ENCODE peak calls at places on chromosomes 2 and 18, in five cellular contexts. S, F, R, L and Q are unnamed samples. For H3K9me3 and H3K4me1, the result is how much of the 10 kb centered on the place peaks cover.

GRCh38 chr2:119841550-119841949 is 81.8 kb downstream of the PTPN4 start:
- DNase-seq in S (no peak), L (no peak), F (no peak), R (no peak), Q (no peak)

GRCh38 chr2:241850544-241851324 is 8.0 kb downstream of the PDCD1 start:
- DNase-seq in S (no peak), L (no peak), R (no peak), F (no peak), Q (no peak)

GRCh38 chr2:70703900-70704549 is 64.0 kb downstream of the ADD2 start:
- DNase-seq in L (no peak), F (peak), R (no peak), S (no peak), Q (no peak)

GRCh38 chr18:42053188-42053781 is 98.3 kb downstream of the PIK3C3 start:
- DNase-seq in S (peak), F (peak), R (no peak), L (peak), Q (no peak)

GRCh38 chr2:211216221-211216620 is 659.8 kb downstream of the CPS1 start:
- DNase-seq in F (peak), S (no peak), R (no peak), L (no peak), Q (no peak)

GRCh38 chr2:42249887-42250286 is 80.7 kb downstream of the EML4 start:
- DNase-seq in L (no peak), S (no peak), F (no peak), R (no peak), Q (no peak)

GRCh38 chr2:212528106-212528856 is 10.3 kb downstream of the ERBB4 start:
- DNase-seq in R (no peak), F (peak), S (no peak), L (no peak), Q (peak)

GRCh38 chr2:9284521-9285297 is 78.1 kb downstream of the ASAP2 start:
- DNase-seq in S (no peak), R (no peak), F (no peak), L (no peak), Q (no peak)

GRCh38 chr2:37332560-37332959 is 7.9 kb upstream of the PRKD3 start:
- DNase-seq in S (no peak), L (no peak), F (no peak), R (no peak), Q (no peak)

GRCh38 chr2:183242937-183243336 is 118.7 kb downstream of the NUP35 start:
- DNase-seq in S (no peak), L (no peak), R (no peak), F (peak), Q (no peak)

GRCh38 chr2:30679416-30680088 is 127.7 kb downstream of the CAPN13 start:
- DNase-seq in S (no peak), F (peak), L (no peak), R (no peak), Q (no peak)

GRCh38 chr2:27085670-27086089 is 892 bp upstream of the KHK start:
- DNase-seq in S (peak), F (peak), L (peak), R (peak), Q (peak)

GRCh38 chr2:97910403-97911209 is 85.1 kb downstream of the TMEM131 start:
- DNase-seq in R (no peak), S (no peak), F (no peak), L (no peak), Q (no peak)

GRCh38 chr2:41907716-41908328 is 140.0 kb upstream of the PKDCC start:
- DNase-seq in F (peak), R (no peak), S (no peak), L (peak), Q (no peak)

GRCh38 chr2:95728878-95729511 is 137.2 kb downstream of the TRIM43 start:
- DNase-seq in R (peak), S (peak), L (no peak), F (peak), Q (peak)

GRCh38 chr2:25410370-25410769 is 68.6 kb upstream of the DNMT3A start:
- DNase-seq in S (no peak), L (no peak), R (no peak), F (no peak), Q (no peak)

GRCh38 chr2:28291811-28292455 is 100.7 kb upstream of the FOSL2 start:
- DNase-seq in S (no peak), R (no peak), F (no peak), L (no peak), Q (no peak)

GRCh38 chr2:169909376-169909775 is 82.1 kb downstream of the UBR3 start:
- DNase-seq in L (no peak), R (no peak), F (no peak), S (no peak), Q (no peak)

GRCh38 chr2:98727758-98728718 is 2.9 kb downstream of the MGAT4A start:
- DNase-seq in R (no peak), S (no peak), F (no peak), L (no peak), Q (no peak)

GRCh38 chr2:136966485-136966884 is 201.1 kb downstream of the THSD7B start:
- DNase-seq in S (no peak), R (no peak), F (no peak), L (no peak), Q (no peak)

GRCh38 chr2:44152865-44153264 is 15.8 kb upstream of the PPM1B start:
- DNase-seq in S (no peak), R (no peak), F (no peak), L (no peak), Q (no peak)

GRCh38 chr2:159124441-159124911 is 156.0 kb downstream of the TANC1 start:
- DNase-seq in S (peak), R (peak), L (peak), F (peak), Q (peak)

GRCh38 chr2:146874260-146874658 is 970.6 kb upstream of the ACVR2A start:
- DNase-seq in R (peak), L (no peak), S (peak), F (peak), Q (no peak)

GRCh38 chr2:237538001-237538720 is 28.2 kb upstream of the PRLH start:
- DNase-seq in S (no peak), F (no peak), L (no peak), R (no peak), Q (no peak)
- H3K9me3 ChIP-seq in S (under half), F (under half), L (under half), R (under half), Q (under half)

GRCh38 chr2:223933098-223933800 is 11.9 kb downstream of the WDFY1 start:
- DNase-seq in L (no peak), R (no peak), S (no peak), F (no peak), Q (no peak)

GRCh38 chr2:223937535-223937934 is 7.6 kb downstream of the WDFY1 start:
- DNase-seq in R (no peak), F (no peak), S (no peak), L (no peak), Q (no peak)

GRCh38 chr2:223934870-223935269 is 10.3 kb downstream of the WDFY1 start:
- DNase-seq in S (no peak), L (no peak), F (no peak), R (no peak), Q (no peak)

GRCh38 chr2:223936862-223937326 is 8.2 kb downstream of the WDFY1 start:
- DNase-seq in S (no peak), F (peak), L (no peak), R (no peak), Q (no peak)

GRCh38 chr2:223935459-223936125 is 9.5 kb downstream of the WDFY1 start:
- DNase-seq in R (no peak), L (no peak), S (no peak), F (no peak), Q (no peak)
- H3K4me1 ChIP-seq in R (under half), L (under half), S (under half), F (under half), Q (half or more)

DNA sequence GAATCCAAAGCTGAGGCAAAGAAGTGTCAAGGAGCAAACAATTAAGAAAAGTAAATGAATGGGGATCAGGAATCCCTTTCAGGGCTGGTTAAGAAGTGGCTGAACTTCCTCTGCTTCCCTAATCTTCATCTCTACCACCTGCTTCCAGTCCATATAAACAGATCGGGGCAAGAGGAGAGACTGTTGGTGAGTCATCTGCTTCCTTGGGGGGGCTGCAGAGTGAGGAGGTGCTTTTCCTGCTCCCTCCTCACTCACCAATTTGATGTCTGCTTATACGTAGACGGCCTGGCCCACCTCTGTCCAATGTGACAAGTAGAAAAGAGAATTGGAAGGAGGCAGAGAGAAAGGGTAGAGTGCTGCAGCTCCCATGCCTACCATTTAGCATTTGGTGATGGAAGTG is 68.4 kb downstream of the NAB1 start:
- DNase-seq in S (no peak), L (no peak), F (no peak), R (no peak), Q (no peak)
- H3K9me3 ChIP-seq in S (under half), L (under half), F (under half), R (under half), Q (under half)

GRCh38 chr2:8119782-8120551 is 561.9 kb upstream of the ID2 start:
- DNase-seq in F (peak), R (no peak), L (peak), S (no peak), Q (no peak)
- H3K4me1 ChIP-seq in F (under half), R (under half), L (under half), S (under half), Q (under half)

DNA sequence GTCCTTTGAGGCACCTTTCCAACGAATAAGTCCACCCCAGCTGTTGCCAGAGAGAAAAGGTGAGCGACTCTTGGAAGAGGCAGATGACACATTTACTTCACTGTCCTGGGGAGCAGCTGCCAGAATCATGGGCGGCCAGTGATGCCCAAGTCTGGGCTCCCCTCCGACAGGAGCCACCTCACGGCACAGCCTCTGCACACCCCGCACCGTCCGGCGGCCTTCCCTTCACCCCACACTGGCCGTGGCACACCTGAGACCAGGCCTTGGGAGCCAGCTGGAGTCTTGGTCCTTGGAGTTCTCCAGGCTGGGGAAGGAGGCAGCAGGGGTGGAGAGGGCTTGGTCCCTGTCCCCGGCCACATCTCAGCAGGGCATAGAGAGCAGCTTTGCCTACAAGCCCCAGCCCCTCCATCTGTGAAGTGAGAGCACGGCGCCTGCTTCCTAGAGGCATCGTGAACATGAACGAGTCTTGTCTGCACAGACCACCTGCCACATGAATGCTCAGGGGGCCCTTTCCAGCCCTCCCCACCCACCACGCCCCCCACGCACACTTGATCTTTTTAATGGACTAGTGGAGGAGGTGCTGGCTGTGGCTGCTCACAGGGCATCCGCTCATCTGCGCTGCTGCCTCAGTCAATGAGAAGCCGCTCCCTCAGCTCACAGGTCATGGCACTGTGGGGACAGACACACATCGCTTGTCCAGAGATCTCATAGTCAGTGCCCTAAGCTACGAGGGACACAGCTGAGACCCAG is 400.2 kb upstream of the MYT1L start:
- DNase-seq in F (no peak), S (no peak), R (no peak), L (no peak), Q (no peak)
- H3K9me3 ChIP-seq in F (under half), S (under half), R (under half), L (under half), Q (under half)

GRCh38 chr18:9136315-9137141 is at the start of gene ANKRD12:
- DNase-seq in L (peak), F (peak), R (peak), S (peak), Q (peak)

GRCh38 chr18:9139400-9140039 is 2.9 kb downstream of the ANKRD12 start:
- DNase-seq in F (peak), L (no peak), R (no peak), S (no peak), Q (no peak)

GRCh38 chr18:9135081-9135911 is 1.3 kb upstream of the ANKRD12 start:
- DNase-seq in F (no peak), L (no peak), S (no peak), R (no peak), Q (no peak)

GRCh38 chr18:9135912-9136314 is 668 bp upstream of the ANKRD12 start:
- DNase-seq in S (peak), L (peak), F (peak), R (no peak), Q (no peak)

GRCh38 chr18:9137168-9138066 is 836 bp downstream of the ANKRD12 start:
- DNase-seq in S (peak), F (peak), R (peak), L (peak), Q (peak)
- H3K4me1 ChIP-seq in S (under half), F (under half), R (under half), L (under half), Q (under half)

GRCh38 chr2:238925816-238926215 is 77.9 kb downstream of the TWIST2 start:
- DNase-seq in S (no peak), L (no peak), F (no peak), R (peak), Q (no peak)

GRCh38 chr2:238922435-238922834 is 74.5 kb downstream of the TWIST2 start:
- DNase-seq in L (no peak), S (no peak), F (no peak), R (peak), Q (no peak)

GRCh38 chr2:238925281-238925680 is 77.4 kb downstream of the TWIST2 start:
- DNase-seq in S (no peak), L (no peak), F (no peak), R (no peak), Q (peak)

GRCh38 chr2:238924032-238924431 is 76.1 kb downstream of the TWIST2 start:
- DNase-seq in S (no peak), R (no peak), F (no peak), L (no peak), Q (peak)

GRCh38 chr2:238924496-238925195 is 76.8 kb downstream of the TWIST2 start:
- DNase-seq in S (no peak), L (no peak), F (no peak), R (peak), Q (no peak)
- H3K9me3 ChIP-seq in S (under half), L (under half), F (under half), R (under half), Q (under half)